ENCODE peak calls at places on chromosomes 7 and 10, in six cellular contexts. F, X, B, P, O and T are unnamed samples.

GRCh38 chr10:124971276-124971675 is 29.4 kb downstream of the ZRANB1 start:
- DNase-seq in F (peak; percentile 27), X (no peak), B (no peak), P (no peak), O (no peak), T (no peak)

GRCh38 chr10:103458720-103459119 is at the start of gene CALHM1:
- DNase-seq in F (no peak), X (peak; percentile 37), B (no peak), P (no peak), O (no peak), T (no peak)

GRCh38 chr7:21192662-21193061 is 235.2 kb upstream of the SP4 start:
- DNase-seq in F (no peak), X (no peak), B (peak; percentile 47), P (peak; percentile 82), O (no peak), T (no peak)

GRCh38 chr7:116769541-116769940 is 92.8 kb upstream of the CAPZA2 start:
- DNase-seq in F (no peak), X (no peak), B (no peak), P (no peak), O (no peak), T (no peak)

GRCh38 chr7:23356726-23357125 is 57.6 kb downstream of the MALSU1 start:
- DNase-seq in F (no peak), X (no peak), B (no peak), P (peak; percentile 46), O (peak; percentile 33), T (no peak)

GRCh38 chr7:92179393-92179924 is 517 bp upstream of the LRRD1 start:
- DNase-seq in F (peak; percentile 11), X (no peak), B (no peak), P (no peak), O (no peak), T (no peak)

GRCh38 chr7:117020605-117021002 is 67.3 kb downstream of the ST7 start:
- DNase-seq in F (no peak), X (peak; percentile 53), B (no peak), P (no peak), O (no peak), T (no peak)

GRCh38 chr10:71746344-71747037 is 26.8 kb downstream of the VSIR start:
- DNase-seq in F (peak; percentile 42), X (no peak), B (no peak), P (no peak), O (no peak), T (peak; percentile 58)

GRCh38 chr10:31956200-31956946 is 27.7 kb upstream of the ARHGAP12 start:
- DNase-seq in F (no peak), X (no peak), B (no peak), P (no peak), O (no peak), T (no peak)